ENCODE peak calls at places on chromosomes 1 and 21, in five cellular contexts. U is AG10803, V is tibial nerve, P is upper lobe of left lung, G is astrocyte of the cerebellum. S is an unnamed sample.

GRCh38 chr1:150386546-150387080 is 22.7 kb downstream of the RPRD2 start:
- DNase-seq in U (no peak), V (no peak), P (no peak), G (no peak), S (no peak)

GRCh38 chr1:231188072-231188471 is 26.2 kb downstream of the TRIM67 start:
- DNase-seq in U (no peak), V (no peak), P (no peak), G (no peak), S (no peak)

GRCh38 chr1:201754353-201754752 is 74.6 kb upstream of the IPO9 start:
- DNase-seq in U (no peak), V (no peak), P (no peak), G (no peak), S (no peak)

GRCh38 chr1:11948822-11949458 is 14.4 kb downstream of the PLOD1 start:
- DNase-seq in U (no peak), V (no peak), P (no peak), G (no peak), S (no peak)

GRCh38 chr1:52368383-52369172 is 2.6 kb upstream of the CC2D1B start:
- DNase-seq in U (peak; percentile 25), V (no peak), P (peak; percentile 90), G (no peak), S (no peak)

GRCh38 chr1:74468982-74469603 is 43.3 kb downstream of the LRRC53 start:
- DNase-seq in U (peak; percentile 51), V (no peak), P (no peak), G (peak; percentile 23), S (no peak)

GRCh38 chr1:28199328-28200233 is 23.1 kb upstream of the PTAFR start:
- DNase-seq in U (no peak), V (no peak), P (no peak), G (no peak), S (no peak)

GRCh38 chr1:9198538-9199361 is 35.8 kb upstream of the H6PD start:
- DNase-seq in U (peak; percentile 26), V (no peak), P (peak; percentile 88), G (no peak), S (no peak)

GRCh38 chr1:7289694-7290093 is 481.4 kb upstream of the VAMP3 start:
- DNase-seq in U (no peak), V (no peak), P (no peak), G (no peak), S (no peak)

GRCh38 chr1:215421772-215422171 is 145.3 kb upstream of the KCTD3 start:
- DNase-seq in U (peak; percentile 3), V (no peak), P (no peak), G (no peak), S (no peak)

GRCh38 chr1:101907264-101907663 is 89.5 kb downstream of the OLFM3 start:
- DNase-seq in U (no peak), V (no peak), P (no peak), G (no peak), S (no peak)

GRCh38 chr1:83511327-83511726 is 487.6 kb downstream of the TTLL7 start:
- DNase-seq in U (no peak), V (no peak), P (no peak), G (peak; percentile 20), S (no peak)

GRCh38 chr1:59057211-59057694 is 239.6 kb upstream of the FGGY start:
- DNase-seq in U (peak; percentile 99), V (peak; percentile 84), P (peak; percentile 52), G (peak; percentile 86), S (peak; percentile 73)

GRCh38 chr1:244435562-244436205 is 16.0 kb downstream of the ADSS2 start:
- DNase-seq in U (peak; percentile 76), V (no peak), P (no peak), G (no peak), S (no peak)

GRCh38 chr1:99264201-99265021 is at the start of gene PLPPR4:
- DNase-seq in U (peak; percentile 49), V (peak; percentile 8), P (peak; percentile 90), G (no peak), S (peak; percentile 78)

DNA sequence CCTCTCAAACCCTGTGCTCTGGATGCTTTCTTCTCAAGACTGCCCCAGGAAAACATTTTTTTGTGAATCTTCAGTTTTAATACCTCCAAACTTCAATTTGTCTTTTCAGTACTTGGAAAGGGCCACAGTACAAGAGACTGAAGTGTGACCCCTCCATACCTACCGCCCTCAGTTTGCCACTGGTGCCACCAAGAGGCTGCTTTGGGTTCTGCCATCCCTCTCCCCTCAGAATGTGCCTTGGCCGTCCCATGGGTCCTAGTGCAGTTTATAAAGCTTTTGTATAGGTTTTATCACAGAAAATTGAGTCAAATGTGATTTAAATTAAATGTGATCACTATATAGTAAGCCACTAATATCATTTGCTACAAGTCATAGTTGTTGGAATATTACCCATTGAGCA is 60.8 kb upstream of the PGD start:
- DNase-seq in U (peak; percentile 46), V (peak; percentile 49), P (no peak), G (peak; percentile 5), S (no peak)
- TF ChIP-seq CTCF in U (peak; percentile 89), V (peak; percentile 35), P (peak; percentile 60), G (peak; percentile 89), S (peak; percentile 77)

GRCh38 chr1:220485131-220485530 is 42.8 kb upstream of the MARK1 start:
- DNase-seq in U (no peak), V (no peak), P (no peak), G (no peak), S (no peak)
- TF ChIP-seq CTCF in U (no peak), V (no peak), P (no peak), G (no peak), S (no peak)

DNA sequence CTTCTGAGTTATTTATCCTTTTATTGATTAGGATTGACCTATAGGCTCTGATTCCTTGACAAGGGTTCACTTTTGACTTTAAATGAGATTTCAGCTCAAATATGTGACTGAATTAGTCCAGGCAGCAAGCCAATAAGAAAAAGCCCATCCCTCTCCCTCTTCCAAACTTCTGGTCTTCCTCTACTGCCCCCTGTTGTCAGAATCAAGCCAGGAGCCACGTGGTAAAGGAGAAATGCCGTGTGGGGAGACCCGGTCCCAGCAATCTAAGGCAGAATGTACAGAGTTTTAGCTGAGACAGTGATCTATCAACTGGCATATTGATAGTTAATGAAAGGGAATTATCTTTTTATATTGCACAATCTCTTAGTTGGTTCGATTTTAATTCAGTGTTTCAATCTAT is 5.2 kb downstream of the ADAMTS5 start:
- DNase-seq in U (peak; percentile 38), V (no peak), P (no peak), G (no peak), S (no peak)
- TF ChIP-seq CTCF in U (peak; percentile 55), V (no peak), P (no peak), G (peak; percentile 5), S (peak; percentile 55)

DNA sequence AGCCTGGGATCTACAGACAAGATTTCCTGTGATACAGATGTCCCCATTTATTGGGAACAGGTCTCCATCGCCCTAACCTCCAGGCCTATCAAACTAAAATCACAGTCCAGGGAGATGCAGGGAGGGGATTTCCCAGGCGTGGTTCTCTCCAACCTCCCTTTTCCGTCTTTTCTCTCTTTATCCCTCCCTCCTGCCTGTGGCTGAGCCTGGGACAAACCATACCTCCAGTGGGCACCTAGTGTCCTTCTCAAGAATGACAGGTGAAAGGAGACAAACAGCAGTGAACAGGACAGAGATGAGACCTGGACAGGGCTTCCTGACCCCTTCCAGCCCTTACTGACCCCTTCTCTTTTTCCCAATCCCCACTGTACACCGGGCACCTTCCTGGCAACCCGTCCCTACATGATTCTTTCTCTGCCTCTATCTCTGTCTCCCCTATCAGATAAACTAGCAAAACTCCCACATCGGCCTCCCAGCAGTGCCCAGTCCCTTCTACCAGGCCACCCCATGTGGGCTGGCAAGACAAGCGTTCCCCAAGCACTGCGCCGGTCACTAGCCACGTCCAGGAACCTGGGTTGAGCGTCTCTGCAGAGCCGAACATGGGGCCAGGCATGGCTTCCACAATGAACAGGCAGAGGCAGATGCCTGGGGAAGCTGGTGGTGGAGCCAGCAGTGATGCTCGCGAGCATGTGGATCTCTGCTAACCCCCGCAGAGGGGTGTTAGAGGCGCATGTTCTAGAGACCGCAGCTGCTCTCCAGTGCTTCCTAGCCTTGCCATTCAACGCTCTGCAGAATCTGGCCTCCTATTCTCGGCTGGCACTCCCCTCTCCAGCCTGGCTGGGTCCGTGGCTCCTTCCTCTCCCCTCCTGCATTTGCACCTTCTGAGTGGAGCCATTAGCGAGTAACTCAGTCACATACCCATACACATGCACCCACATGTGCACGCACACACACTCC is 54.7 kb downstream of the ELK4 start:
- DNase-seq in U (no peak), V (no peak), P (peak; percentile 33), G (no peak), S (no peak)
- TF ChIP-seq CTCF in U (no peak), V (no peak), P (no peak), G (no peak), S (no peak)

GRCh38 chr1:35544976-35545375 is 12.2 kb downstream of the KIAA0319L start:
- DNase-seq in U (peak; percentile 65), V (peak; percentile 48), P (no peak), G (no peak), S (no peak)
- TF ChIP-seq CTCF in U (peak; percentile 43), V (peak; percentile 15), P (peak; percentile 34), G (peak; percentile 11), S (peak; percentile 68)

GRCh38 chr1:236982380-236982779 is 21.9 kb downstream of the MT1HL1 start:
- DNase-seq in U (no peak), V (no peak), P (no peak), G (no peak), S (no peak)
- TF ChIP-seq CTCF in U (no peak), V (no peak), P (no peak), G (no peak), S (no peak)

GRCh38 chr1:219991511-219991810 is 54.8 kb downstream of the EPRS1 start:
- DNase-seq in U (no peak), V (no peak), P (no peak), G (no peak), S (no peak)

GRCh38 chr1:219988387-219988786 is 57.9 kb downstream of the EPRS1 start:
- DNase-seq in U (no peak), V (no peak), P (no peak), G (no peak), S (no peak)

GRCh38 chr1:219988818-219989217 is 57.5 kb downstream of the EPRS1 start:
- DNase-seq in U (no peak), V (no peak), P (no peak), G (no peak), S (no peak)

GRCh38 chr1:219993554-219994433 is 52.5 kb downstream of the EPRS1 start:
- DNase-seq in U (peak; percentile 50), V (no peak), P (no peak), G (no peak), S (no peak)

DNA sequence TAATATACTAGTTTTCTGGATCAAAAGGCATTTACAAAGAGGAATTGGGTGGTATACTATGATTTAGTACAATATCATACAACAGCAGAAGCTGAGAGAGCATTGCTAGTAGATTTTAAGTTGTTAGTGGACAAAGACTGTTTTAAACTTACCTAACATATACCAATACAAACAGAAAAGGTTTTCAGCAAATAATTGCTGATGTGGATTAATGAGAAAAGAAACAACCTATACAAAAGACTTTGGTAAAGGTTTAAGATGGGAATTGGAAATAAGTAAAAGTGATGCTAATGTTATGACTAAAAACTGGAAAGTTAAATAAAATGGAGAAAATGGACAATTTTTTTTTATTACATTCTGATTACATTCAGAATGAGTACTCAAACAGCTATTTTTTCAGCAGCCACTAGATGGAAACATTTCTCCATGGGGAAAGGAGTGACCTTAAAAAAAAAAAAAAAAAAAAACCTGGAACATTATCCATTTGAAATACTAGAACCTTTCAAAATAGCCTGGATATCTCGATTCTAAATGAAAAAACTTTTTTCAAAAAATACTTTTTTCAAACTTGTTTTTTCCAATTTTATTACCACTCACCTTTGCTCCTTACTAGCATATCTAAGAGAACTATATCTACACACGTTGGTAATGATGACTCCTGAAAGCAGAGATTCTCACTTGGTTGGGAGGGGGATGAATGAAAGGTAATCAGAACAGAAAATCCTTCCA is 55.4 kb downstream of the EPRS1 start:
- DNase-seq in U (peak; percentile 45), V (peak; percentile 28), P (no peak), G (peak; percentile 27), S (no peak)
- TF ChIP-seq CTCF in U (peak; percentile 72), V (peak; percentile 40), P (no peak), G (peak; percentile 56), S (peak; percentile 79)

S was measured in type B pancreatic cell.